ENCODE peak calls at places on chromosomes 13 and 19, in eight cellular contexts. L is astrocyte of the spinal cord; A is cardiac fibroblast; Q is CD4-positive, alpha-beta T cell; S is prostate gland; O is dorsolateral prefrontal cortex; C is type B pancreatic cell; N is adrenal gland. V is an unnamed sample.

GRCh38 chr19:32519023-32519422 is 62.0 kb upstream of the PDCD5 start:
- DNase-seq in L (no peak), A (peak), Q (peak), S (no peak), O (no peak), C (no peak), N (no peak), V (no peak)

GRCh38 chr19:32246032-32246431 is 99.4 kb upstream of the ZNF507 start:
- DNase-seq in L (no peak), A (no peak), Q (no peak), S (no peak), O (no peak), C (no peak), N (no peak), V (no peak)

GRCh38 chr19:2986951-2987491 is 9.7 kb downstream of the TLE6 start:
- DNase-seq in L (no peak), A (peak), Q (no peak), S (no peak), O (no peak), C (no peak), N (no peak), V (no peak)

GRCh38 chr19:10895920-10896319 is 24.6 kb downstream of the CARM1 start:
- DNase-seq in L (no peak), A (no peak), Q (no peak), S (no peak), O (no peak), C (no peak), N (no peak), V (no peak)

GRCh38 chr13:95698047-95698749 is 21.3 kb downstream of the DNAJC3 start:
- DNase-seq in L (no peak), A (peak), Q (no peak), S (no peak), O (no peak), C (no peak), N (no peak), V (no peak)

GRCh38 chr19:45211751-45212381 is 33.3 kb downstream of the BLOC1S3 start:
- DNase-seq in L (no peak), A (peak), Q (no peak), S (peak), O (no peak), C (no peak), N (peak), V (no peak)

GRCh38 chr13:97809576-97809975 is 143.9 kb upstream of the IPO5 start:
- DNase-seq in L (peak), A (peak), Q (no peak), S (no peak), O (no peak), C (no peak), N (no peak), V (no peak)

GRCh38 chr13:50421457-50422130 is 406.4 kb downstream of the KCNRG start:
- DNase-seq in L (peak), A (no peak), Q (no peak), S (no peak), O (no peak), C (no peak), N (no peak), V (no peak)

GRCh38 chr13:51849145-51850101 is 4.4 kb upstream of the TMEM272 start:
- DNase-seq in L (peak), A (peak), Q (no peak), S (no peak), O (no peak), C (no peak), N (no peak), V (no peak)

GRCh38 chr13:82136880-82137279 is 1745.4 kb downstream of the SLITRK1 start:
- DNase-seq in L (no peak), A (no peak), Q (no peak), S (no peak), O (no peak), C (no peak), N (no peak), V (no peak)

GRCh38 chr19:29365836-29366417 is 153.0 kb upstream of the UQCRFS1 start:
- DNase-seq in L (no peak), A (no peak), Q (no peak), S (no peak), O (no peak), C (peak), N (no peak), V (no peak)

GRCh38 chr13:31209172-31209818 is 9.5 kb downstream of the B3GLCT start:
- DNase-seq in L (peak), A (peak), Q (no peak), S (peak), O (peak), C (no peak), N (peak), V (no peak)

GRCh38 chr19:50890422-50891252 is 17.4 kb downstream of the KLK2 start:
- DNase-seq in L (no peak), A (no peak), Q (no peak), S (no peak), O (no peak), C (no peak), N (no peak), V (no peak)

GRCh38 chr13:110109910-110110309 is 197.0 kb downstream of the COL4A1 start:
- DNase-seq in L (peak), A (peak), Q (no peak), S (no peak), O (peak), C (no peak), N (peak), V (peak)

GRCh38 chr19:35641515-35642151 is at the start of gene ETV2:
- DNase-seq in L (no peak), A (peak), Q (peak), S (no peak), O (no peak), C (no peak), N (peak), V (no peak)

GRCh38 chr13:99151516-99151915 is 49.1 kb upstream of the UBAC2 start:
- DNase-seq in L (peak), A (peak), Q (no peak), S (no peak), O (no peak), C (no peak), N (no peak), V (no peak)

DNA sequence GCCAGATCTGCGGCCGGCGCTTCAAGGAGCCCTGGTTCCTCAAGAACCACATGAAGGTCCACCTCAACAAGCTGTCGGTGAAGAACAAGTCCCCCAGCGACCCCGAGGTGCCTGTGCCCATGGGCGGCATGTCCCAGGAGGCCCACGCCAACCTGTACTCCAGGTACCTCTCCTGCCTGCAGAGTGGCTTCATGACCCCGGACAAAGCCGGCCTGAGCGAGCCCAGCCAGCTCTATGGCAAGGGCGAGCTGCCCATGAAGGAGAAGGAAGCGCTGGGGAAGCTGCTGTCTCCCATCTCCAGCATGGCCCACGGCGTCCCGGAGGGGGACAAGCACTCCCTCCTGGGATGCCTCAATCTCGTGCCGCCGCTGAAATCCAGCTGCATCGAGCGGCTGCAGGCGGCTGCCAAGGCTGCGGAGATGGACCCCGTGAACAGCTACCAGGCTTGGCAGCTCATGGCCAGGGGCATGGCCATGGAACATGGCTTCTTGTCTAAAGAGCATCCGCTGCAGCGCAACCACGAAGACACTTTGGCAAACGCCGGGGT is 72.6 kb downstream of the ZNF536 start:
- DNase-seq in L (no peak), A (no peak), Q (no peak), S (no peak), O (no peak), C (no peak), N (no peak), V (no peak)
- TF ChIP-seq CTCF in L (no peak), A (no peak), Q (no peak), S (no peak), O (no peak), C (no peak), N (no peak), V (no peak)

GRCh38 chr13:41060723-41061074 is 610 bp upstream of the WBP4 start:
- DNase-seq in L (peak), A (peak), Q (peak), S (peak), O (peak), C (peak), N (peak), V (no peak)

GRCh38 chr13:41061914-41062837 is 867 bp downstream of the WBP4 start:
- DNase-seq in L (peak), A (peak), Q (no peak), S (no peak), O (no peak), C (no peak), N (no peak), V (no peak)

GRCh38 chr13:41059896-41060722 is 1.2 kb upstream of the WBP4 start:
- DNase-seq in L (peak), A (peak), Q (peak), S (peak), O (peak), C (peak), N (peak), V (peak)

GRCh38 chr13:41059466-41059865 is 1.8 kb upstream of the WBP4 start:
- DNase-seq in L (peak), A (peak), Q (no peak), S (no peak), O (no peak), C (no peak), N (no peak), V (no peak)

GRCh38 chr13:41061075-41061913 is at the start of gene WBP4:
- DNase-seq in L (peak), A (peak), Q (peak), S (peak), O (peak), C (peak), N (peak), V (peak)
- TF ChIP-seq CTCF in L (peak), A (peak), Q (no peak), S (no peak), O (no peak), C (no peak), N (no peak), V (peak)

GRCh38 chr19:8321067-8321759 is at the start of the genes NDUFA7 and RPS28:
- DNase-seq in L (peak), A (peak), Q (peak), S (peak), O (peak), C (peak), N (peak), V (peak)
- TF ChIP-seq CTCF in L (peak), A (no peak), Q (peak), S (peak), O (peak), C (no peak), N (peak), V (peak)

GRCh38 chr19:4057913-4058695 is 8.6 kb downstream of the ZBTB7A start:
- DNase-seq in L (peak), A (peak), Q (no peak), S (peak), O (peak), C (no peak), N (peak), V (peak)
- TF ChIP-seq CTCF in L (peak), A (peak), Q (no peak), S (no peak), O (no peak), C (no peak), N (peak), V (peak)

GRCh38 chr19:23273594-23274412 is 23.6 kb upstream of the ZNF724 start:
- DNase-seq in L (peak), A (peak), Q (peak), S (peak), O (peak), C (peak), N (peak), V (peak)
- TF ChIP-seq CTCF in L (no peak), A (no peak), Q (no peak), S (no peak), O (no peak), C (no peak), N (no peak), V (no peak)

GRCh38 chr19:5136060-5136855 is 167.3 kb downstream of the KDM4B start:
- DNase-seq in L (no peak), A (no peak), Q (no peak), S (no peak), O (no peak), C (no peak), N (no peak), V (no peak)

GRCh38 chr19:5134683-5135082 is 165.8 kb downstream of the KDM4B start:
- DNase-seq in L (no peak), A (no peak), Q (no peak), S (no peak), O (no peak), C (no peak), N (no peak), V (no peak)

GRCh38 chr19:5138606-5139594 is 170.0 kb downstream of the KDM4B start:
- DNase-seq in L (peak), A (peak), Q (peak), S (no peak), O (peak), C (no peak), N (no peak), V (no peak)

GRCh38 chr19:5137114-5137513 is 168.2 kb downstream of the KDM4B start:
- DNase-seq in L (no peak), A (no peak), Q (no peak), S (no peak), O (peak), C (no peak), N (no peak), V (no peak)

GRCh38 chr19:5137571-5138124 is 168.7 kb downstream of the KDM4B start:
- DNase-seq in L (no peak), A (no peak), Q (no peak), S (no peak), O (no peak), C (no peak), N (no peak), V (no peak)
- TF ChIP-seq CTCF in L (peak), A (peak), Q (no peak), S (no peak), O (peak), C (peak), N (peak), V (peak)

V was measured in AG09319.